ENCODE peak calls at places on chromosomes 12 and 14, in six cellular contexts. M is neuronal stem cell, N is GM20000, Y is astrocyte of the spinal cord, S is pons, J is endothelial cell of umbilical vein. H is an unnamed sample.

GRCh38 chr12:21509768-21510167 is 8.2 kb downstream of the GOLT1B start:
- DNase-seq in M (no peak), N (peak), Y (no peak), S (no peak), J (no peak), H (no peak)

GRCh38 chr14:92109490-92109889 is 3.1 kb upstream of the ATXN3 start:
- DNase-seq in M (no peak), N (no peak), Y (no peak), S (no peak), J (no peak), H (no peak)

GRCh38 chr12:75489613-75490210 is 9.2 kb downstream of the GLIPR1 start:
- DNase-seq in M (no peak), N (no peak), Y (peak), S (no peak), J (peak), H (peak)

GRCh38 chr12:6182279-6182898 is 17.8 kb upstream of the CD9 start:
- DNase-seq in M (no peak), N (no peak), Y (peak), S (no peak), J (peak), H (peak)

GRCh38 chr14:52876311-52876710 is 74.5 kb downstream of the FERMT2 start:
- DNase-seq in M (no peak), N (no peak), Y (peak), S (no peak), J (no peak), H (peak)

GRCh38 chr12:95574799-95575452 is 23.6 kb upstream of the USP44 start:
- DNase-seq in M (no peak), N (no peak), Y (peak), S (peak), J (peak), H (peak)

GRCh38 chr12:100157427-100157821 is 14.8 kb upstream of the BLTP3B start:
- DNase-seq in M (no peak), N (no peak), Y (no peak), S (no peak), J (no peak), H (no peak)

GRCh38 chr14:89327771-89328212 is 89.2 kb downstream of the FOXN3 start:
- DNase-seq in M (no peak), N (no peak), Y (peak), S (no peak), J (no peak), H (peak)

GRCh38 chr14:76924363-76925151 is 98.3 kb downstream of the LRRC74A start:
- DNase-seq in M (peak), N (no peak), Y (peak), S (peak), J (no peak), H (peak)

GRCh38 chr12:117013726-117014125 is 85.5 kb downstream of the TESC start:
- DNase-seq in M (no peak), N (no peak), Y (peak), S (no peak), J (peak), H (peak)

GRCh38 chr12:76595056-76595455 is 35.5 kb upstream of the OSBPL8 start:
- DNase-seq in M (no peak), N (no peak), Y (no peak), S (no peak), J (no peak), H (no peak)

GRCh38 chr14:76256545-76256944 is 104.8 kb downstream of the GPATCH2L start:
- DNase-seq in M (no peak), N (no peak), Y (no peak), S (no peak), J (no peak), H (no peak)

GRCh38 chr14:73743431-73743931 is 29.3 kb upstream of the PNMA1 start:
- DNase-seq in M (no peak), N (peak), Y (no peak), S (no peak), J (peak), H (no peak)

GRCh38 chr12:47114481-47114892 is 34.7 kb upstream of the AMIGO2 start:
- DNase-seq in M (no peak), N (no peak), Y (no peak), S (no peak), J (no peak), H (no peak)

GRCh38 chr14:59067135-59067894 is 121.2 kb upstream of the DAAM1 start:
- DNase-seq in M (no peak), N (no peak), Y (no peak), S (peak), J (no peak), H (peak)

GRCh38 chr14:73935666-73936065 is 14.2 kb downstream of the FAM161B start:
- DNase-seq in M (no peak), N (no peak), Y (peak), S (no peak), J (peak), H (peak)

GRCh38 chr12:102174117-102174516 is 23.5 kb downstream of the PMCH start:
- DNase-seq in M (no peak), N (no peak), Y (no peak), S (no peak), J (peak), H (no peak)

GRCh38 chr14:44405350-44405619 is 101.8 kb downstream of the FSCB start:
- DNase-seq in M (no peak), N (no peak), Y (no peak), S (no peak), J (no peak), H (no peak)

GRCh38 chr12:43337571-43338497 is 214.2 kb downstream of the ADAMTS20 start:
- DNase-seq in M (no peak), N (peak), Y (peak), S (no peak), J (peak), H (peak)

GRCh38 chr12:7351177-7351576 is 47.3 kb downstream of the ACSM4 start:
- DNase-seq in M (no peak), N (no peak), Y (no peak), S (no peak), J (no peak), H (no peak)

GRCh38 chr14:74510955-74511354 is 17.4 kb downstream of the ISCA2 start:
- DNase-seq in M (no peak), N (no peak), Y (peak), S (no peak), J (peak), H (peak)

GRCh38 chr12:121718653-121719239 is 6.2 kb downstream of the TMEM120B start:
- DNase-seq in M (no peak), N (no peak), Y (no peak), S (no peak), J (no peak), H (no peak)

GRCh38 chr12:104526320-104526719 is 69.6 kb downstream of the CHST11 start:
- DNase-seq in M (no peak), N (no peak), Y (no peak), S (no peak), J (no peak), H (no peak)

GRCh38 chr12:10497602-10498001 is 8.1 kb upstream of the EIF2S3B start:
- DNase-seq in M (no peak), N (no peak), Y (peak), S (no peak), J (no peak), H (peak)

GRCh38 chr12:63323942-63324341 is 172.9 kb upstream of the AVPR1A start:
- DNase-seq in M (no peak), N (no peak), Y (no peak), S (no peak), J (no peak), H (no peak)

GRCh38 chr12:72141381-72141780 is 130.8 kb upstream of the TRHDE start:
- DNase-seq in M (no peak), N (peak), Y (peak), S (no peak), J (no peak), H (peak)

GRCh38 chr12:115620816-115621215 is 656.7 kb downstream of the MED13L start:
- DNase-seq in M (no peak), N (no peak), Y (no peak), S (no peak), J (no peak), H (no peak)

GRCh38 chr12:120735181-120735580 is 9.6 kb downstream of the ACADS start:
- DNase-seq in M (no peak), N (no peak), Y (no peak), S (no peak), J (no peak), H (no peak)

GRCh38 chr14:49621114-49621881 is 699 bp downstream of the MGAT2 start:
- DNase-seq in M (no peak), N (peak), Y (no peak), S (no peak), J (peak), H (no peak)

GRCh38 chr12:40325349-40325960 is 100.7 kb downstream of the LRRK2 start:
- DNase-seq in M (no peak), N (peak), Y (peak), S (peak), J (peak), H (peak)

GRCh38 chr12:3775385-3776035 is 22.6 kb upstream of the CRACR2A start:
- DNase-seq in M (no peak), N (no peak), Y (no peak), S (no peak), J (no peak), H (no peak)

GRCh38 chr12:111792155-111792876 is 25.6 kb downstream of the ALDH2 start:
- DNase-seq in M (no peak), N (no peak), Y (no peak), S (no peak), J (no peak), H (no peak)

H was measured in renal cortical epithelial cell.